ENCODE peak calls at places on chromosomes 3 and 15, in seven cellular contexts. L is posterior vena cava, V is amniotic stem cell, F is A172, M is M059J, E is Panc1, W is Right ventricle myocardium superior. X is an unnamed sample.
A peak's percentile ranks its signal among the peaks of the same experiment; 100 is the strongest.

GRCh38 chr3:127781411-127782001 is 40.8 kb downstream of the MGLL start:
- DNase-seq in L (peak; percentile 85), V (peak; percentile 89), F (no peak), M (peak; percentile 96), E (no peak), W (peak; percentile 59), X (no peak)

GRCh38 chr3:158121295-158121694 is 11.4 kb downstream of the RSRC1 start:
- DNase-seq in L (no peak), V (no peak), F (no peak), M (no peak), E (no peak), W (no peak), X (no peak)

GRCh38 chr15:64092075-64092820 is 1.4 kb downstream of the CIAO2A start:
- DNase-seq in L (no peak), V (no peak), F (no peak), M (peak; percentile 21), E (no peak), W (no peak), X (no peak)

GRCh38 chr3:116445291-116445841 is at the start of gene LSAMP:
- DNase-seq in L (peak; percentile 63), V (no peak), F (peak; percentile 4), M (no peak), E (no peak), W (peak; percentile 41), X (peak; percentile 32)

GRCh38 chr15:83248151-83248851 is 36.2 kb downstream of the BNC1 start:
- DNase-seq in L (no peak), V (peak; percentile 17), F (peak; percentile 60), M (peak; percentile 63), E (peak; percentile 42), W (no peak), X (peak; percentile 65)

GRCh38 chr3:169946336-169946735 is 20.3 kb upstream of the SEC62 start:
- DNase-seq in L (no peak), V (no peak), F (no peak), M (no peak), E (no peak), W (no peak), X (no peak)

GRCh38 chr3:72628065-72628464 is 220.2 kb downstream of the SHQ1 start:
- DNase-seq in L (no peak), V (no peak), F (no peak), M (no peak), E (no peak), W (no peak), X (no peak)

GRCh38 chr15:38714309-38715072 is 149.9 kb upstream of the RASGRP1 start:
- DNase-seq in L (no peak), V (peak; percentile 72), F (peak; percentile 80), M (peak; percentile 99), E (no peak), W (no peak), X (peak; percentile 87)

GRCh38 chr15:40878785-40879184 is 4.8 kb upstream of the RHOV start:
- DNase-seq in L (peak; percentile 13), V (no peak), F (peak; percentile 79), M (peak; percentile 78), E (no peak), W (no peak), X (peak; percentile 70)

GRCh38 chr3:30667250-30667585 is 60.8 kb downstream of the TGFBR2 start:
- DNase-seq in L (no peak), V (no peak), F (no peak), M (peak; percentile 22), E (no peak), W (no peak), X (no peak)

GRCh38 chr3:33218072-33218445 is 551 bp downstream of the SUSD5 start:
- DNase-seq in L (no peak), V (peak; percentile 5), F (peak; percentile 11), M (peak; percentile 8), E (no peak), W (no peak), X (peak; percentile 36)

GRCh38 chr3:18215639-18216038 is 209.5 kb downstream of the SATB1 start:
- DNase-seq in L (no peak), V (no peak), F (no peak), M (no peak), E (no peak), W (no peak), X (no peak)

GRCh38 chr3:4776980-4777581 is 202.2 kb upstream of the BHLHE40 start:
- DNase-seq in L (no peak), V (no peak), F (no peak), M (no peak), E (no peak), W (no peak), X (no peak)

GRCh38 chr3:56862352-56863062 is 60.8 kb upstream of the ARHGEF3 start:
- DNase-seq in L (no peak), V (no peak), F (peak; percentile 75), M (peak; percentile 89), E (no peak), W (no peak), X (peak; percentile 67)

GRCh38 chr3:6250167-6250566 is 610.7 kb upstream of the GRM7 start:
- DNase-seq in L (no peak), V (no peak), F (no peak), M (no peak), E (no peak), W (no peak), X (no peak)

GRCh38 chr3:17945799-17946381 is 203.5 kb upstream of the TBC1D5 start:
- DNase-seq in L (no peak), V (no peak), F (no peak), M (no peak), E (no peak), W (no peak), X (no peak)

GRCh38 chr3:38257583-38257982 is 8.0 kb upstream of the SLC22A13 start:
- DNase-seq in L (no peak), V (no peak), F (peak; percentile 53), M (peak; percentile 32), E (no peak), W (no peak), X (no peak)

GRCh38 chr3:173894-174293 is 22.7 kb upstream of the CHL1 start:
- DNase-seq in L (no peak), V (no peak), F (no peak), M (no peak), E (no peak), W (no peak), X (peak; percentile 28)

GRCh38 chr3:55476515-55476914 is 10.6 kb downstream of the WNT5A start:
- DNase-seq in L (no peak), V (peak; percentile 34), F (peak; percentile 85), M (peak; percentile 90), E (no peak), W (no peak), X (peak; percentile 82)

GRCh38 chr3:189699873-189700272 is 68.7 kb downstream of the TP63 start:
- DNase-seq in L (no peak), V (no peak), F (no peak), M (no peak), E (no peak), W (no peak), X (no peak)

GRCh38 chr15:42107483-42107882 is 13.1 kb upstream of the PLA2G4D start:
- DNase-seq in L (no peak), V (no peak), F (no peak), M (no peak), E (no peak), W (no peak), X (no peak)

GRCh38 chr3:45599424-45599886 is 4.9 kb downstream of the LIMD1 start:
- DNase-seq in L (no peak), V (no peak), F (no peak), M (no peak), E (no peak), W (no peak), X (no peak)

GRCh38 chr15:91142097-91142744 is 42.2 kb downstream of the SV2B start:
- DNase-seq in L (no peak), V (no peak), F (no peak), M (no peak), E (no peak), W (no peak), X (no peak)

GRCh38 chr3:10770547-10770946 is 45.5 kb upstream of the SLC6A11 start:
- DNase-seq in L (no peak), V (no peak), F (no peak), M (no peak), E (no peak), W (no peak), X (no peak)

GRCh38 chr15:94265009-94265408 is 33.6 kb downstream of the MCTP2 start:
- DNase-seq in L (no peak), V (no peak), F (no peak), M (peak; percentile 7), E (no peak), W (no peak), X (peak; percentile 19)

GRCh38 chr3:20173844-20174410 is 12.1 kb downstream of the SGO1 start:
- DNase-seq in L (no peak), V (no peak), F (no peak), M (no peak), E (no peak), W (no peak), X (no peak)

GRCh38 chr3:183087184-183087583 is 12.1 kb downstream of the MCCC1 start:
- DNase-seq in L (no peak), V (no peak), F (no peak), M (no peak), E (no peak), W (no peak), X (no peak)

GRCh38 chr3:63972196-63972595 is 51.1 kb downstream of the PSMD6 start:
- DNase-seq in L (no peak), V (no peak), F (no peak), M (peak; percentile 25), E (no peak), W (no peak), X (no peak)

GRCh38 chr15:43133429-43134156 is at the start of gene TMEM62:
- DNase-seq in L (peak; percentile 93), V (peak; percentile 25), F (peak; percentile 65), M (peak; percentile 79), E (peak; percentile 45), W (peak; percentile 91), X (peak; percentile 73)